ENCODE peak calls at places on chromosome 9, in nine cellular contexts. One of them, this sample, is unnamed.

GRCh38 chr9:98993570-98993945 is 49.9 kb downstream of the COL15A1 start:
- DNase-seq in tibial nerve: no peak
- DNase-seq in A549: no peak
- DNase-seq in stomach: no peak
- DNase-seq in upper lobe of left lung: no peak
- DNase-seq in K562: no peak
- DNase-seq in H1: no peak
- DNase-seq in transverse colon: peak; percentile 55
- DNase-seq in ovary: no peak
- DNase-seq in this sample: no peak

GRCh38 chr9:133771486-133772482 is 33.6 kb upstream of the SARDH start:
- DNase-seq in ovary: peak; percentile 23
- DNase-seq in H1: no peak
- DNase-seq in K562: no peak
- DNase-seq in transverse colon: peak; percentile 3
- DNase-seq in stomach: no peak
- DNase-seq in upper lobe of left lung: peak; percentile 70
- DNase-seq in tibial nerve: no peak
- DNase-seq in A549: no peak
- DNase-seq in this sample: peak; percentile 49

GRCh38 chr9:88766778-88767503 is 224.3 kb upstream of the S1PR3 start:
- DNase-seq in K562: no peak
- DNase-seq in transverse colon: no peak
- DNase-seq in stomach: no peak
- DNase-seq in H1: no peak
- DNase-seq in A549: no peak
- DNase-seq in upper lobe of left lung: no peak
- DNase-seq in ovary: no peak
- DNase-seq in tibial nerve: no peak
- DNase-seq in this sample: no peak

GRCh38 chr9:6049798-6050197 is 34.4 kb upstream of the RANBP6 start:
- DNase-seq in A549: no peak
- DNase-seq in upper lobe of left lung: no peak
- DNase-seq in tibial nerve: no peak
- DNase-seq in H1: no peak
- DNase-seq in transverse colon: peak; percentile 32
- DNase-seq in ovary: no peak
- DNase-seq in K562: peak; percentile 21
- DNase-seq in stomach: no peak
- DNase-seq in this sample: no peak

GRCh38 chr9:28938981-28939380 is 1365.7 kb upstream of the C9orf72 start:
- DNase-seq in stomach: no peak
- DNase-seq in K562: no peak
- DNase-seq in transverse colon: no peak
- DNase-seq in ovary: no peak
- DNase-seq in H1: no peak
- DNase-seq in tibial nerve: no peak
- DNase-seq in upper lobe of left lung: no peak
- DNase-seq in A549: no peak
- DNase-seq in this sample: no peak

GRCh38 chr9:110029815-110030480 is 178.0 kb downstream of the C9orf152 start:
- DNase-seq in stomach: no peak
- DNase-seq in tibial nerve: no peak
- DNase-seq in ovary: no peak
- DNase-seq in K562: no peak
- DNase-seq in H1: no peak
- DNase-seq in upper lobe of left lung: no peak
- DNase-seq in transverse colon: no peak
- DNase-seq in A549: no peak
- DNase-seq in this sample: no peak

GRCh38 chr9:88775559-88775958 is 215.7 kb upstream of the S1PR3 start:
- DNase-seq in upper lobe of left lung: no peak
- DNase-seq in H1: no peak
- DNase-seq in K562: no peak
- DNase-seq in transverse colon: no peak
- DNase-seq in A549: peak; percentile 19
- DNase-seq in tibial nerve: no peak
- DNase-seq in ovary: no peak
- DNase-seq in stomach: no peak
- DNase-seq in this sample: no peak

GRCh38 chr9:137150485-137151060 is 11.6 kb downstream of the GRIN1 start:
- DNase-seq in tibial nerve: no peak
- DNase-seq in transverse colon: peak; percentile 71
- DNase-seq in A549: no peak
- DNase-seq in K562: no peak
- DNase-seq in upper lobe of left lung: no peak
- DNase-seq in H1: no peak
- DNase-seq in ovary: no peak
- DNase-seq in stomach: peak; percentile 67
- DNase-seq in this sample: no peak

GRCh38 chr9:114258218-114258617 is 64.7 kb upstream of the ORM1 start:
- DNase-seq in stomach: no peak
- DNase-seq in upper lobe of left lung: no peak
- DNase-seq in K562: no peak
- DNase-seq in A549: no peak
- DNase-seq in H1: no peak
- DNase-seq in transverse colon: no peak
- DNase-seq in ovary: no peak
- DNase-seq in tibial nerve: no peak
- DNase-seq in this sample: no peak
- TF ChIP-seq CTCF in stomach: no peak
- TF ChIP-seq CTCF in upper lobe of left lung: no peak
- TF ChIP-seq CTCF in K562: no peak
- TF ChIP-seq CTCF in A549: no peak
- TF ChIP-seq CTCF in H1: no peak
- TF ChIP-seq CTCF in transverse colon: no peak
- TF ChIP-seq CTCF in ovary: no peak
- TF ChIP-seq CTCF in tibial nerve: no peak
- TF ChIP-seq CTCF in this sample: no peak

GRCh38 chr9:121651014-121651294 is 480 bp upstream of the DAB2IP start:
- DNase-seq in transverse colon: no peak
- DNase-seq in stomach: no peak
- DNase-seq in H1: no peak
- DNase-seq in ovary: no peak
- DNase-seq in upper lobe of left lung: no peak
- DNase-seq in A549: no peak
- DNase-seq in tibial nerve: no peak
- DNase-seq in K562: no peak
- DNase-seq in this sample: no peak

GRCh38 chr9:121650220-121651013 is 1.0 kb upstream of the DAB2IP start:
- DNase-seq in stomach: peak; percentile 61
- DNase-seq in ovary: peak; percentile 82
- DNase-seq in transverse colon: peak; percentile 84
- DNase-seq in K562: peak; percentile 71
- DNase-seq in tibial nerve: no peak
- DNase-seq in A549: no peak
- DNase-seq in H1: peak; percentile 93
- DNase-seq in upper lobe of left lung: peak; percentile 86
- DNase-seq in this sample: peak; percentile 81

GRCh38 chr9:121652838-121653231 is 1.4 kb downstream of the DAB2IP start:
- DNase-seq in upper lobe of left lung: no peak
- DNase-seq in transverse colon: no peak
- DNase-seq in ovary: no peak
- DNase-seq in tibial nerve: no peak
- DNase-seq in A549: no peak
- DNase-seq in H1: no peak
- DNase-seq in K562: no peak
- DNase-seq in stomach: no peak
- DNase-seq in this sample: no peak

GRCh38 chr9:121652037-121652837 is 803 bp downstream of the DAB2IP start:
- DNase-seq in A549: no peak
- DNase-seq in upper lobe of left lung: no peak
- DNase-seq in ovary: peak; percentile 63
- DNase-seq in H1: no peak
- DNase-seq in K562: no peak
- DNase-seq in stomach: peak; percentile 67
- DNase-seq in transverse colon: peak; percentile 51
- DNase-seq in tibial nerve: no peak
- DNase-seq in this sample: no peak

GRCh38 chr9:121651295-121652036 is at the start of gene DAB2IP:
- DNase-seq in upper lobe of left lung: peak; percentile 91
- DNase-seq in tibial nerve: no peak
- DNase-seq in A549: no peak
- DNase-seq in stomach: peak; percentile 69
- DNase-seq in transverse colon: peak; percentile 65
- DNase-seq in ovary: peak; percentile 82
- DNase-seq in K562: peak; percentile 49
- DNase-seq in H1: peak; percentile 90
- DNase-seq in this sample: peak; percentile 84
- H3K27ac ChIP-seq in upper lobe of left lung: peak within 1 kb of the TSS; percentile 63
- H3K27ac ChIP-seq in tibial nerve: peak within 1 kb of the TSS; percentile 67
- H3K27ac ChIP-seq in A549: peak within 1 kb of the TSS; percentile 89
- H3K27ac ChIP-seq in stomach: peak within 1 kb of the TSS; percentile 82
- H3K27ac ChIP-seq in transverse colon: peak within 1 kb of the TSS; percentile 84
- H3K27ac ChIP-seq in ovary: peak within 1 kb of the TSS; percentile 32
- H3K27ac ChIP-seq in K562: no peak within 1 kb of the TSS
- H3K27ac ChIP-seq in H1: no peak within 1 kb of the TSS
- H3K27ac ChIP-seq in this sample: peak within 1 kb of the TSS; percentile 76

GRCh38 chr9:68585034-68585761 is 44.5 kb upstream of the TMEM252 start:
- DNase-seq in ovary: no peak
- DNase-seq in K562: no peak
- DNase-seq in tibial nerve: no peak
- DNase-seq in stomach: no peak
- DNase-seq in H1: no peak
- DNase-seq in transverse colon: no peak
- DNase-seq in upper lobe of left lung: no peak
- DNase-seq in A549: no peak
- DNase-seq in this sample: no peak
- TF ChIP-seq EP300 in ovary: no peak
- TF ChIP-seq EP300 in K562: no peak
- TF ChIP-seq EP300 in tibial nerve: no peak
- TF ChIP-seq EP300 in stomach: no peak
- TF ChIP-seq EP300 in H1: no peak
- TF ChIP-seq EP300 in transverse colon: no peak
- TF ChIP-seq EP300 in upper lobe of left lung: no peak
- TF ChIP-seq EP300 in A549: no peak
- TF ChIP-seq EP300 in this sample: no peak

GRCh38 chr9:94169978-94170377 is 85.7 kb downstream of the PTPDC1 start:
- DNase-seq in A549: no peak
- DNase-seq in H1: no peak
- DNase-seq in ovary: no peak
- DNase-seq in tibial nerve: no peak
- DNase-seq in upper lobe of left lung: no peak
- DNase-seq in K562: no peak
- DNase-seq in transverse colon: no peak
- DNase-seq in stomach: no peak
- DNase-seq in this sample: no peak
- TF ChIP-seq CTCF in A549: no peak
- TF ChIP-seq CTCF in H1: no peak
- TF ChIP-seq CTCF in ovary: no peak
- TF ChIP-seq CTCF in tibial nerve: no peak
- TF ChIP-seq CTCF in upper lobe of left lung: no peak
- TF ChIP-seq CTCF in K562: no peak
- TF ChIP-seq CTCF in transverse colon: no peak
- TF ChIP-seq CTCF in stomach: no peak
- TF ChIP-seq CTCF in this sample: no peak

DNA sequence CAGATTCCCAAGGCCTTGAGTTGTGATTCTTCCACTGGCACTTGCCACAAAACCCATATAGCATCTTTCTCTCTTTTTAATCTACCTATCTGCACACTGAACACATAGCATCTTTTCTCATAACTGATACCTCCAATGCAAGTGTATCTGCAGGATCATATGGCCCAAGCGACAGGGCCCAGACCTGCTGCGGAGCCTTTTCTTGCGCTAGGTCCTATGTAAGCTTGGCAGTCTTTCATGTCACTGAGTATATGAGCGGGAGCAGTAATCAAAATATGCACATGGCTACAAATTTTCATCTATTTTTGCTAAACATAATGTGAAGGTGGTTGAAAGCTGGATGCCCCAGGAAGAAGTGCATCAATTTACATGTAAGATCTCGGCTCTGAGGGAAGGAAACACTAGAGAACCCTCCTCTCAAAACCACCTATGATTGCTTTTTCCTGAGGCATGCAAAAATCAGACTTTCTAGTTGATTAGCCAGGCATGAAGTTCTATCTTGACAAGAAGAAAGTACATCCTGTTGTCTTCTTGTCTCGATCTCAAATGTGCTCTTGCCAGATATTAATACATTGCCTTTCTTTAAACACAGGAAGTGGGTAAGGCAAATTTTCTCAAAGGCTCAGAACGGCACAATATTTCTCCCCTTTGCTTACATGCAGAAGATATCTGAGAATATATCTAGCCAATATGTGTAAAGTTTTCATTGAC is 26.9 kb upstream of the CEMIP2 start:
- DNase-seq in A549: no peak
- DNase-seq in upper lobe of left lung: no peak
- DNase-seq in stomach: no peak
- DNase-seq in K562: no peak
- DNase-seq in H1: no peak
- DNase-seq in tibial nerve: no peak
- DNase-seq in ovary: no peak
- DNase-seq in transverse colon: no peak
- DNase-seq in this sample: no peak
- H3K27ac ChIP-seq in A549: peak overlapping the region; percentile 84
- H3K27ac ChIP-seq in upper lobe of left lung: peak overlapping the region; percentile 15
- H3K27ac ChIP-seq in stomach: no peak overlapping the region
- H3K27ac ChIP-seq in K562: no peak overlapping the region
- H3K27ac ChIP-seq in H1: no peak overlapping the region
- H3K27ac ChIP-seq in tibial nerve: no peak overlapping the region
- H3K27ac ChIP-seq in ovary: no peak overlapping the region
- H3K27ac ChIP-seq in transverse colon: peak overlapping the region; percentile 47
- H3K27ac ChIP-seq in this sample: no peak overlapping the region

DNA sequence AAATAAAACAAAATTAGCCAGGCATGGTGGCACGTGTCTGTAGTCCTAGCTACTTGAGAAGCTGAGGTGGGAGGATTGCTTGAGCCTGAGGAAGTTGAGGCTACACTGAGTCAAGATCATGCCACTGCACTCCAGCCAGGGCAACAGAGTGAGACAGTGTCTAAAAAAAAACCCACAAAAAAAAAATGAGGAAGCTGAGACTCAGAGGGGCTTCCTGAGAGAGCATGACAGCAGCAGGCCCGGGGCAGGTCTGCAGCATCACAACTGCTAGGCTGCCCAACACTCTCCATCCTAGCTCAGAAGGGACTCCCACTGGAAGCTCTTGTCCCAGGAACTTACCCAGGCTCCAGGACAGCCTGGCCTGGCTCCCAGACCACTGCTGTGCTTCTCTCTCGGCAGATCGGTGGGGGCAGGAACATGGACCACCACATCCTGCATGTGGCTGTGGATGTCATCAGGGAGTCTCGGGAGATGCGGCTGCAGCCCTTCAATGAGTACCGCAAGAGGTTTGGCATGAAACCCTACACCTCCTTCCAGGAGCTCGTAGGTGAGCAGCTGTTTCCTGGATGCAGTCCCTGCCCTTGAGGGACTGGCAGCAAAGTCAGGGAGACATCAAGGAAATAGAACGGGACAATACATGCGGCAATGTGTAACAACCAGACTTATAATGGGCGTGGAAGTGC is 19.1 kb downstream of the PTGS1 start:
- DNase-seq in A549: no peak
- DNase-seq in H1: no peak
- DNase-seq in ovary: no peak
- DNase-seq in transverse colon: no peak
- DNase-seq in tibial nerve: no peak
- DNase-seq in stomach: peak; percentile 70
- DNase-seq in K562: no peak
- DNase-seq in upper lobe of left lung: no peak
- DNase-seq in this sample: peak; percentile 56
- TF ChIP-seq EP300 in A549: no peak
- TF ChIP-seq EP300 in H1: no peak
- TF ChIP-seq EP300 in ovary: no peak
- TF ChIP-seq EP300 in transverse colon: no peak
- TF ChIP-seq EP300 in tibial nerve: no peak
- TF ChIP-seq EP300 in stomach: no peak
- TF ChIP-seq EP300 in K562: no peak
- TF ChIP-seq EP300 in upper lobe of left lung: no peak
- TF ChIP-seq EP300 in this sample: no peak